ENCODE peak calls at places on chromosomes 7 and 10, in six cellular contexts. X, P, Q, S, H and L are unnamed samples. For H3K9me3, the result is how much of the 10 kb centered on the place peaks cover.

GRCh38 chr7:73977626-73978618 is 50.1 kb upstream of the ELN start:
- DNase-seq in X (peak), P (peak), Q (peak), S (no peak), H (peak), L (peak)

GRCh38 chr10:44089671-44090070 is 295.2 kb downstream of the CXCL12 start:
- DNase-seq in X (no peak), P (no peak), Q (no peak), S (no peak), H (no peak), L (no peak)

GRCh38 chr10:3978762-3979161 is 193.8 kb upstream of the KLF6 start:
- DNase-seq in X (no peak), P (no peak), Q (no peak), S (no peak), H (no peak), L (no peak)

GRCh38 chr10:96641396-96641795 is 54.6 kb upstream of the TM9SF3 start:
- DNase-seq in X (no peak), P (no peak), Q (no peak), S (no peak), H (no peak), L (no peak)

GRCh38 chr10:79586933-79587332 is 23.8 kb upstream of the SFTPA1 start:
- DNase-seq in X (no peak), P (no peak), Q (no peak), S (no peak), H (no peak), L (no peak)

GRCh38 chr10:6174201-6174874 is 28.4 kb upstream of the PFKFB3 start:
- DNase-seq in X (no peak), P (no peak), Q (no peak), S (no peak), H (no peak), L (no peak)

GRCh38 chr10:129932996-129933395 is 31.1 kb downstream of the EBF3 start:
- DNase-seq in X (no peak), P (peak), Q (peak), S (no peak), H (no peak), L (no peak)

GRCh38 chr7:43004076-43004475 is 71.9 kb downstream of the MRPL32 start:
- DNase-seq in X (no peak), P (no peak), Q (no peak), S (no peak), H (no peak), L (no peak)

GRCh38 chr10:62794306-62794705 is 10.2 kb upstream of the ADO start:
- DNase-seq in X (no peak), P (no peak), Q (no peak), S (no peak), H (no peak), L (no peak)

DNA sequence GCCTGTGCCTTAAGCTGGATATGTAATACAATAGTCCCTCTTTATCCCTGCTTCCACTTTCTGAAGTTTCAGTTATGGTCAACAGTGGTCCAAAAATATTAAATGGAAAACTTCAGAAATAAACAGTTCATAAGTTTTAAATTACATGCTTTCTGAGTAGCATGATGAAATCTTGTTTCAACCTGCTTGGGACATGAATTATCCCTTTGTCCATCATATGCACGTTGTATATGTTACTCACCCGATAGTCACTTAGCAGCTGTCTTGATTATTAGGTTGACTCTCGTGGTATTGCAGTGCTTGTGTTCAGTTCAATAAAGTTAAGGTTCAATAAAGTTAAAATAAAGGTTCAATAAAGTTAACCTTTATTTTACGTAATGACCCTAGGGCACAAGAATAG is 25.5 kb downstream of the C1GALT1 start:
- DNase-seq in X (no peak), P (no peak), Q (no peak), S (no peak), H (no peak), L (no peak)
- H3K9me3 ChIP-seq in X (under half), P (under half), Q (under half), S (under half), H (under half), L (under half)

GRCh38 chr10:124029559-124029958 is 63.8 kb downstream of the CHST15 start:
- DNase-seq in X (no peak), P (peak), Q (no peak), S (no peak), H (no peak), L (no peak)

GRCh38 chr10:124025638-124026336 is 67.6 kb downstream of the CHST15 start:
- DNase-seq in X (no peak), P (peak), Q (no peak), S (peak), H (no peak), L (no peak)

GRCh38 chr10:124028700-124029487 is 64.5 kb downstream of the CHST15 start:
- DNase-seq in X (no peak), P (peak), Q (no peak), S (no peak), H (no peak), L (no peak)

GRCh38 chr10:124026337-124026939 is 67.0 kb downstream of the CHST15 start:
- DNase-seq in X (no peak), P (peak), Q (no peak), S (no peak), H (no peak), L (no peak)

DNA sequence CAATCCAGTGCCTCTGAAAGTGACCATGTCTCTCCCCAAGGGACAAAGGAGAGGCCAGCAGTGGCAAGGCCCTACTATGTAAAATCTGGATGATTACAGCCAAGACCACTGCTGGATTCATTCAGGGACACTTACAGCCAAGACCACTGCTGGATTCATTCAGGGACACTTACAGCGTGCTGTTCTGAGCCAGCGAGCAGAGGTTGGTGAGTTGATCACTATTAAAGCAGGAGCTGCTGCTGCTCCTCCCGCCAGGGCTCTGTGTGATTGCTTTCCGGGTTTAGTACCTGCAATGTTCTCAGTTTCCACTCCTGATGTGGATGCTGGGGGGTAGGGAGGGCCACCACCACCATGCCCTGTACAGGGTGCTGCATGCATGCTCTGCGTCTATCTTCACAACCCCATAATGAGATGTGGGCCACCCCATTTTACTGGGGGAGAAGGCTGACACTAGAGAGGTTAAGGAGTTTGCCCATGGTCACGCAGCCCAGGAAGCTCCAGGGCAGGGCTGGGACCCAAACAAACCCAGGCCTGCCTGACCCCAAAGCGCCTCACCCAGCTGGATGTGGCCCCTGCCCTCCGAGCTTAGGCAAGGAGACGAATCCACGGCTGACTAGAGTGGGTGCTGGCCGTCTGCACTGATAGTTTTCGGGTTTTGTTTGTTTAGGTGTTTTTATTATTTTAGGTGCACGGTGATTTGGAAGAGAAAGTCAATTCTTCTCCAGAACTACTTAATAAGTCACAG is 65.9 kb downstream of the CHST15 start:
- DNase-seq in X (no peak), P (peak), Q (no peak), S (no peak), H (no peak), L (no peak)
- TF ChIP-seq POLR2AphosphoS5 in X (no peak), P (no peak), Q (no peak), S (no peak), H (no peak), L (no peak)

GRCh38 chr10:114517681-114518250 is 113.5 kb upstream of the AFAP1L2 start:
- DNase-seq in X (no peak), P (no peak), Q (no peak), S (no peak), H (no peak), L (no peak)
- TF ChIP-seq CTCF in X (no peak), P (no peak), Q (no peak), S (no peak), H (no peak), L (no peak)

DNA sequence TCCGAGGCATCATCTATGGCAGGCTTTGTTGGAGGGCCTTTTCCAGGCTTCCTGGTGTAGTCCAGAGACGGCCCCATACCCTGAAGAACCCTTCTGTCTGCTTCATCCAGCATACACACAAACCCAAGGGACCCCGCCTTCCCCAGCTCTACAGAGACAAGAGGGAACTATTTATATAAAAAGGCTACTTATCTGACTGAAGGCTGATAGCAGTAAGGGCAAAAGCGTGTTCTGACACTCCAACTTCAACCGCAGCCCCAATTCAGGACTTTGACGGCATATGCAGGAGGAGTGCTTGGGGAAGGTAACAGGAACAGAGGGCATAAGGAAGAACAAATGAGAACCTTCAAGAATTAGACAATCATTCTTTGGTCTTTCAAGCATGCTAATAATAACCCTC is 21.0 kb downstream of the GNA12 start:
- DNase-seq in X (no peak), P (no peak), Q (peak), S (no peak), H (no peak), L (no peak)
- H3K9me3 ChIP-seq in X (under half), P (under half), Q (under half), S (under half), H (under half), L (under half)

GRCh38 chr10:112388548-112388947 is 14.6 kb downstream of the ACSL5 start:
- DNase-seq in X (no peak), P (no peak), Q (no peak), S (no peak), H (no peak), L (no peak)

GRCh38 chr10:112385143-112385695 is 11.3 kb downstream of the ACSL5 start:
- DNase-seq in X (no peak), P (no peak), Q (no peak), S (no peak), H (no peak), L (no peak)

GRCh38 chr10:112379635-112380296 is 5.8 kb downstream of the ACSL5 start:
- DNase-seq in X (peak), P (no peak), Q (no peak), S (no peak), H (no peak), L (no peak)

GRCh38 chr10:112382539-112383235 is 8.8 kb downstream of the ACSL5 start:
- DNase-seq in X (no peak), P (no peak), Q (no peak), S (no peak), H (no peak), L (no peak)

DNA sequence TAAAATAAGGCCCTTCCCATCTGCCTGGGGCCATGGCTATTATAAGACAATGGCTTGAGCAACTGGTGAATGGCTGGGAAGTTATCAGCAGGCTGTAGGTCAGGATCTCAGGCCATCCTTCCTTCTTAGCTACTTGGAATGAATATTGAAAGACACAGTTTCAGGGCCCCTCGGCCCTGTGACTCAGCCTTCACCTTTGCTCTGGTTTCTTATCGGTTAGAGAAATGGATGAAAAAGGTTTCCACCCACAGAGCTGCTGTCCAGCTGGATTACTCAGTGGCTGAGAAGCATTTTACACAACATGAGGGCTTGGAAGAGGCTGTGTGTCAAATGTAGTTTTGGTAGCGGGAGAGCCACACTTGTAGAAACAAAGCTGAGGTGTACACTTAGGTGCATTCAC is 9.4 kb downstream of the ACSL5 start:
- DNase-seq in X (peak), P (no peak), Q (no peak), S (no peak), H (no peak), L (no peak)
- TF ChIP-seq POLR2AphosphoS5 in X (no peak), P (no peak), Q (no peak), S (no peak), H (no peak), L (no peak)